ENCODE peak calls at places on chromosomes 13 and 19, in eight cellular contexts. O is dorsolateral prefrontal cortex, Q is right lobe of liver, Y is BE2C, N is K562, E is omental fat pad, A is PC-3, I is progenitor cell of endocrine pancreas. D is an unnamed sample.

GRCh38 chr19:13764101-13764807 is at the start of gene MRI1:
- DNase-seq in O (peak; percentile 85), Q (peak; percentile 87), Y (peak; percentile 80), N (peak; percentile 91), E (peak; percentile 65), A (peak; percentile 55), I (peak; percentile 39), D (peak; percentile 94)

GRCh38 chr13:36966404-36966803 is 32.7 kb downstream of the ALG5 start:
- DNase-seq in O (no peak), Q (no peak), Y (no peak), N (no peak), E (no peak), A (no peak), I (no peak), D (no peak)

GRCh38 chr19:33498391-33499000 is 23.1 kb downstream of the PEPD start:
- DNase-seq in O (no peak), Q (no peak), Y (no peak), N (no peak), E (no peak), A (no peak), I (no peak), D (no peak)

GRCh38 chr13:36801035-36801434 is 18.0 kb upstream of the RFXAP start:
- DNase-seq in O (no peak), Q (no peak), Y (no peak), N (no peak), E (no peak), A (peak; percentile 18), I (no peak), D (no peak)

GRCh38 chr13:79466852-79467251 is 14.1 kb upstream of the NDFIP2 start:
- DNase-seq in O (no peak), Q (no peak), Y (no peak), N (no peak), E (no peak), A (no peak), I (no peak), D (no peak)

GRCh38 chr13:90899411-90899810 is 448.1 kb upstream of the MIR17HG start:
- DNase-seq in O (no peak), Q (no peak), Y (no peak), N (no peak), E (no peak), A (no peak), I (no peak), D (no peak)

GRCh38 chr19:40284501-40285352 is at the start of gene AKT2:
- DNase-seq in O (peak; percentile 75), Q (no peak), Y (peak; percentile 88), N (peak; percentile 91), E (no peak), A (no peak), I (peak; percentile 85), D (peak; percentile 81)

GRCh38 chr19:49327878-49328544 is 3.0 kb upstream of the SLC6A16 start:
- DNase-seq in O (no peak), Q (no peak), Y (no peak), N (peak; percentile 59), E (no peak), A (peak; percentile 58), I (no peak), D (peak; percentile 74)

GRCh38 chr13:92074658-92075057 is 676.2 kb downstream of the GPC5 start:
- DNase-seq in O (no peak), Q (no peak), Y (peak; percentile 48), N (no peak), E (no peak), A (peak; percentile 7), I (no peak), D (peak; percentile 10)

GRCh38 chr13:47708386-47708785 is 292.7 kb downstream of the SUCLA2 start:
- DNase-seq in O (no peak), Q (no peak), Y (no peak), N (no peak), E (no peak), A (peak; percentile 92), I (no peak), D (no peak)

GRCh38 chr13:28753208-28753892 is 34.6 kb upstream of the SLC46A3 start:
- DNase-seq in O (no peak), Q (peak; percentile 52), Y (peak; percentile 45), N (no peak), E (no peak), A (peak; percentile 92), I (no peak), D (no peak)

GRCh38 chr19:54190942-54191670 is at the start of gene TSEN34:
- DNase-seq in O (peak; percentile 58), Q (peak; percentile 93), Y (peak; percentile 93), N (peak; percentile 83), E (peak; percentile 62), A (peak; percentile 92), I (peak; percentile 82), D (peak; percentile 86)

GRCh38 chr13:101242720-101243119 is 173.6 kb downstream of the NALCN start:
- DNase-seq in O (no peak), Q (no peak), Y (no peak), N (no peak), E (no peak), A (no peak), I (no peak), D (no peak)

GRCh38 chr13:94112227-94112626 is 367.3 kb downstream of the DCT start:
- DNase-seq in O (no peak), Q (no peak), Y (no peak), N (no peak), E (no peak), A (peak; percentile 73), I (no peak), D (no peak)

GRCh38 chr19:18770663-18771327 is 20.3 kb downstream of the COMP start:
- DNase-seq in O (no peak), Q (no peak), Y (no peak), N (no peak), E (no peak), A (no peak), I (no peak), D (no peak)

DNA sequence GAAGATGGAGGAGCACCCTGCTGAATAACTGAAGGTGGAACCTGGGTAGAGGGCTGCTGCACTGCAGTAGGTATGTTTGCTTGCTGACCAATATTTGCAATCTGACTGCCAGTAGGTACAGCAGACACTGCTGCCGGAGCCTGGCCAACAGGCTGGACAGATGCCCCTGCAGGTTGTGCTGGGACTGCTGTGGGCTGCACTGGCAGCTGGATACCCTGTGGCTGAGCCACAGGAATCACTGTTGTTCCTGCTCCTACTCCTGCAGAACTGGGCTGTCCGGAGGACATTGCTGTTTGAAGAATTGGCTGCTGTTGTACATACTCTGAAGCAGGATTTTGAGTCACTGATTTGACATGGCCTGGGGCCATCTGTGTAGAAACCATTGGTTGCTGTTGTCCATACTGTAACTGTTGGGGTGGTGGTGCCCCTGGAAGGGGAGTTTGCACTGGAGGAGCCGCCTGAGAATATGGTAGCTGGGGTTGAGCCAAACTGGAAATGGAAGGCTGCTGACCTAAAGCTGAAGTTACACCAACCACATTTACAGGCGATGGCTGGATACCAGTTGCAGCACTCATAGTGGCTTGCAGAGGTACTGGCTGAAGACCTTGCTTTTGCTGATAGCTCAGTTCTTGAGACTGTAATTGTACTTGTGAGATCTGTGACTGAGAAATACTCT is 2.2 kb downstream of the TSC22D1 start:
- DNase-seq in O (peak; percentile 24), Q (no peak), Y (peak; percentile 50), N (no peak), E (no peak), A (peak; percentile 56), I (no peak), D (no peak)
- TF ChIP-seq CTCF in O (no peak), Q (peak; percentile 10), Y (peak; percentile 67), N (peak; percentile 36), E (no peak), A (peak; percentile 47), I (peak; percentile 52), D (peak; percentile 32)

GRCh38 chr19:44072543-44073401 is 813 bp downstream of the ZNF284 start:
- DNase-seq in O (peak; percentile 5), Q (no peak), Y (no peak), N (no peak), E (no peak), A (peak; percentile 1), I (no peak), D (no peak)
- TF ChIP-seq CTCF in O (no peak), Q (no peak), Y (no peak), N (no peak), E (no peak), A (no peak), I (no peak), D (peak; percentile 32)

DNA sequence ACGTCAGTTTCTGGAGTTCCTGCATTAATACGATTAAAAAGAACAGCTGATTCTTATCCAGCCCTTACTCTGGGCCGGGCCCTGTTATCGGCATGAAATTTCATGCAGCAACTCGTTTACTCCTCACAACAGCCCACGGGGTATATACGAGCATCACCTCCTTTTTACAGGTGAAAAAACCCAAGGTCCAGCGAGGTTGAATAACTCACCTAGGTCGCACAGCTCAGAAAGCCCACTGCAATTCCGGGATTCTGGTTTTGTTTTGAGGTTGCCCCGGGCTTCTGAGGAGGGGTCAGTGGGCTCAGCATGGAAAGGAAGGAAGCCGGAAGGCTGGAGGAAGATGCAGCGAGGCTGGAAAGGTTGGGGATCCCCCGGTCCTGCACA is 577 bp upstream of the ACP7 start:
- DNase-seq in O (peak; percentile 12), Q (no peak), Y (no peak), N (no peak), E (no peak), A (no peak), I (no peak), D (no peak)
- TF ChIP-seq CTCF in O (no peak), Q (no peak), Y (no peak), N (no peak), E (no peak), A (no peak), I (no peak), D (no peak)

GRCh38 chr13:24540236-24541126 is 27.9 kb upstream of the PARP4 start:
- DNase-seq in O (no peak), Q (peak; percentile 48), Y (no peak), N (peak; percentile 32), E (no peak), A (no peak), I (no peak), D (no peak)
- TF ChIP-seq CTCF in O (no peak), Q (peak; percentile 17), Y (peak; percentile 5), N (peak; percentile 85), E (no peak), A (peak; percentile 40), I (peak; percentile 38), D (peak; percentile 29)

GRCh38 chr13:41848435-41849255 is 112.3 kb downstream of the VWA8 start:
- DNase-seq in O (no peak), Q (no peak), Y (no peak), N (no peak), E (no peak), A (no peak), I (no peak), D (no peak)
- TF ChIP-seq CTCF in O (no peak), Q (no peak), Y (peak; percentile 34), N (no peak), E (no peak), A (peak; percentile 27), I (no peak), D (no peak)

DNA sequence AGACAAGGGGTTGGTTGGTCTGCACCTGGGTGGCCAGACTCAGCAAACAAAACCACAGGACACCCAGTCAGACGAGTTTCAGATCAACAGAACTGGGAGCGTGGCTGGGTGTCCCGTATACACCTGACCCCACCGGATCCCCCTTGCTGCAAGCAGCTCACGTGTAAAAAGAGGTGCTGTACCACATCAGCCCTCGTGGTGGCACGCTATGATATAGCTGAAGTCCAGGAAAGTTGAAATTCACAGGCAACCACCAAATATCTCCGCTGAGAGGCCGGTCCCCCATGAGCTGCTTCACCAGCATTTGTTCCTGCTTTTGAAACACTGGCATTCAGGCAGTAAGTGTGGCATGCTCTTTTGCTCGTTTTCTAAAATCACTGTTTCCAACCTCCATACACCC is 92.3 kb downstream of the TUBA3C start:
- DNase-seq in O (no peak), Q (no peak), Y (no peak), N (peak; percentile 25), E (no peak), A (peak; percentile 4), I (no peak), D (no peak)
- TF ChIP-seq CTCF in O (no peak), Q (peak; percentile 13), Y (no peak), N (peak; percentile 36), E (no peak), A (no peak), I (no peak), D (no peak)

GRCh38 chr13:99528547-99528946 is 27.3 kb downstream of the TM9SF2 start:
- DNase-seq in O (peak; percentile 28), Q (no peak), Y (peak; percentile 15), N (no peak), E (no peak), A (peak; percentile 25), I (no peak), D (peak; percentile 53)
- TF ChIP-seq CTCF in O (peak; percentile 14), Q (peak; percentile 51), Y (peak; percentile 54), N (no peak), E (no peak), A (peak; percentile 38), I (peak; percentile 38), D (peak; percentile 58)